ENCODE peak calls at places on chromosomes 7 and 10, in ten cellular contexts. C, A, X, J, U, V, D, M, E and P are unnamed samples.

GRCh38 chr7:485188-486081 is 34.2 kb downstream of the PDGFA start:
- DNase-seq in C (no peak), A (no peak), X (peak), J (no peak), U (no peak), V (no peak), D (no peak), M (peak), E (peak), P (no peak)

GRCh38 chr7:27254625-27255024 is 12.0 kb downstream of the EVX1 start:
- DNase-seq in C (no peak), A (no peak), X (no peak), J (no peak), U (no peak), V (no peak), D (no peak), M (no peak), E (no peak), P (no peak)

GRCh38 chr7:74439546-74439945 is 14.2 kb upstream of the GTF2IRD1 start:
- DNase-seq in C (no peak), A (no peak), X (no peak), J (no peak), U (no peak), V (no peak), D (no peak), M (no peak), E (no peak), P (no peak)

GRCh38 chr10:79331226-79331625 is 16.0 kb upstream of the PPIF start:
- DNase-seq in C (no peak), A (no peak), X (no peak), J (no peak), U (no peak), V (no peak), D (no peak), M (no peak), E (no peak), P (no peak)

GRCh38 chr10:116038259-116038658 is 234.7 kb downstream of the GFRA1 start:
- DNase-seq in C (no peak), A (peak), X (peak), J (no peak), U (no peak), V (peak), D (no peak), M (no peak), E (no peak), P (no peak)

GRCh38 chr7:135100856-135101255 is 47.0 kb upstream of the TMEM140 start:
- DNase-seq in C (no peak), A (peak), X (no peak), J (no peak), U (no peak), V (no peak), D (no peak), M (no peak), E (peak), P (no peak)

GRCh38 chr10:86851329-86852207 is 95.1 kb downstream of the BMPR1A start:
- DNase-seq in C (no peak), A (peak), X (no peak), J (no peak), U (no peak), V (no peak), D (no peak), M (no peak), E (peak), P (no peak)

GRCh38 chr7:39582536-39582935 is 16.3 kb downstream of the YAE1 start:
- DNase-seq in C (no peak), A (no peak), X (no peak), J (no peak), U (no peak), V (no peak), D (no peak), M (no peak), E (no peak), P (no peak)

GRCh38 chr7:131026297-131027003 is 292.4 kb upstream of the KLF14 start:
- DNase-seq in C (no peak), A (peak), X (no peak), J (peak), U (no peak), V (no peak), D (no peak), M (no peak), E (peak), P (no peak)

GRCh38 chr7:100127866-100128601 is 1.3 kb downstream of the MBLAC1 start:
- DNase-seq in C (no peak), A (no peak), X (no peak), J (no peak), U (peak), V (no peak), D (peak), M (no peak), E (no peak), P (peak)

GRCh38 chr7:116528008-116528789 is 3.4 kb downstream of the CAV1 start:
- DNase-seq in C (no peak), A (peak), X (peak), J (peak), U (no peak), V (peak), D (no peak), M (no peak), E (peak), P (no peak)

GRCh38 chr7:19560111-19560883 is 148.5 kb downstream of the POLR1F start:
- DNase-seq in C (no peak), A (peak), X (no peak), J (peak), U (no peak), V (no peak), D (no peak), M (no peak), E (peak), P (no peak)

GRCh38 chr10:14605231-14605925 is 169.3 kb downstream of the FAM107B start:
- DNase-seq in C (no peak), A (peak), X (no peak), J (peak), U (no peak), V (no peak), D (no peak), M (no peak), E (peak), P (no peak)

GRCh38 chr7:27245798-27246691 is 3.4 kb downstream of the EVX1 start:
- DNase-seq in C (no peak), A (no peak), X (no peak), J (no peak), U (no peak), V (no peak), D (no peak), M (no peak), E (peak), P (no peak)

GRCh38 chr10:121131426-121132277 is 280.5 kb downstream of the WDR11 start:
- DNase-seq in C (no peak), A (no peak), X (no peak), J (no peak), U (no peak), V (no peak), D (no peak), M (no peak), E (no peak), P (no peak)

GRCh38 chr10:3415038-3415736 is 242.6 kb upstream of the PITRM1 start:
- DNase-seq in C (no peak), A (no peak), X (peak), J (no peak), U (no peak), V (no peak), D (no peak), M (no peak), E (no peak), P (no peak)

GRCh38 chr10:96017227-96017687 is 26.1 kb upstream of the CCNJ start:
- DNase-seq in C (no peak), A (peak), X (no peak), J (peak), U (peak), V (peak), D (peak), M (no peak), E (peak), P (peak)

GRCh38 chr10:128210215-128211063 is 84.2 kb upstream of the MKI67 start:
- DNase-seq in C (peak), A (peak), X (peak), J (peak), U (peak), V (peak), D (no peak), M (no peak), E (peak), P (peak)

GRCh38 chr7:1946461-1947450 is 276.7 kb downstream of the ELFN1 start:
- DNase-seq in C (no peak), A (no peak), X (peak), J (no peak), U (no peak), V (no peak), D (no peak), M (peak), E (no peak), P (no peak)

GRCh38 chr10:131649609-131650008 is 251.2 kb upstream of the PPP2R2D start:
- DNase-seq in C (no peak), A (no peak), X (no peak), J (no peak), U (no peak), V (peak), D (no peak), M (no peak), E (no peak), P (no peak)

GRCh38 chr7:140649566-140650205 is 9.1 kb upstream of the DENND2A start:
- DNase-seq in C (no peak), A (peak), X (peak), J (peak), U (no peak), V (no peak), D (no peak), M (peak), E (peak), P (no peak)

GRCh38 chr7:36308031-36308430 is 81.6 kb upstream of the ANLN start:
- DNase-seq in C (no peak), A (no peak), X (peak), J (no peak), U (no peak), V (no peak), D (no peak), M (no peak), E (no peak), P (no peak)

GRCh38 chr7:130277763-130278643 is 11.3 kb downstream of the CPA2 start:
- DNase-seq in C (no peak), A (peak), X (no peak), J (no peak), U (peak), V (peak), D (no peak), M (no peak), E (peak), P (peak)

GRCh38 chr7:19377611-19378339 is 232.6 kb upstream of the FERD3L start:
- DNase-seq in C (no peak), A (peak), X (no peak), J (peak), U (no peak), V (no peak), D (no peak), M (no peak), E (peak), P (no peak)

GRCh38 chr7:79403451-79403850 is 50.0 kb downstream of the MAGI2 start:
- DNase-seq in C (no peak), A (no peak), X (no peak), J (no peak), U (no peak), V (no peak), D (no peak), M (no peak), E (no peak), P (no peak)

GRCh38 chr7:98119257-98119918 is 12.7 kb downstream of the LMTK2 start:
- DNase-seq in C (no peak), A (peak), X (no peak), J (peak), U (no peak), V (no peak), D (no peak), M (no peak), E (peak), P (no peak)

GRCh38 chr7:112176241-112176640 is 30.0 kb downstream of the DOCK4 start:
- DNase-seq in C (no peak), A (no peak), X (no peak), J (no peak), U (no peak), V (no peak), D (no peak), M (no peak), E (no peak), P (no peak)

GRCh38 chr10:12375076-12375504 is 25.7 kb downstream of the CAMK1D start:
- DNase-seq in C (no peak), A (no peak), X (no peak), J (no peak), U (no peak), V (no peak), D (no peak), M (no peak), E (no peak), P (no peak)

GRCh38 chr7:94274828-94275227 is 119.9 kb upstream of the COL1A2 start:
- DNase-seq in C (no peak), A (no peak), X (no peak), J (no peak), U (no peak), V (no peak), D (peak), M (no peak), E (no peak), P (no peak)

GRCh38 chr7:97973206-97973658 is 16.8 kb downstream of the OCM2 start:
- DNase-seq in C (no peak), A (peak), X (no peak), J (no peak), U (no peak), V (peak), D (no peak), M (no peak), E (no peak), P (no peak)

GRCh38 chr7:85829817-85830432 is 643.1 kb upstream of the SEMA3D start:
- DNase-seq in C (no peak), A (peak), X (no peak), J (no peak), U (no peak), V (no peak), D (no peak), M (no peak), E (peak), P (no peak)

GRCh38 chr7:98163704-98164478 is 47.3 kb upstream of the BHLHA15 start:
- DNase-seq in C (no peak), A (peak), X (no peak), J (peak), U (no peak), V (no peak), D (no peak), M (no peak), E (peak), P (no peak)

GRCh38 chr7:129009437-129009836 is 45.5 kb downstream of the TNPO3 start:
- DNase-seq in C (no peak), A (no peak), X (no peak), J (no peak), U (no peak), V (no peak), D (no peak), M (no peak), E (no peak), P (no peak)

GRCh38 chr10:51095444-51095843 is 21.2 kb downstream of the PRKG1 start:
- DNase-seq in C (no peak), A (no peak), X (no peak), J (no peak), U (no peak), V (no peak), D (no peak), M (no peak), E (no peak), P (no peak)

GRCh38 chr7:136998495-136998894 is 130.0 kb downstream of the CHRM2 start:
- DNase-seq in C (no peak), A (peak), X (no peak), J (no peak), U (no peak), V (no peak), D (no peak), M (no peak), E (no peak), P (no peak)

DNA sequence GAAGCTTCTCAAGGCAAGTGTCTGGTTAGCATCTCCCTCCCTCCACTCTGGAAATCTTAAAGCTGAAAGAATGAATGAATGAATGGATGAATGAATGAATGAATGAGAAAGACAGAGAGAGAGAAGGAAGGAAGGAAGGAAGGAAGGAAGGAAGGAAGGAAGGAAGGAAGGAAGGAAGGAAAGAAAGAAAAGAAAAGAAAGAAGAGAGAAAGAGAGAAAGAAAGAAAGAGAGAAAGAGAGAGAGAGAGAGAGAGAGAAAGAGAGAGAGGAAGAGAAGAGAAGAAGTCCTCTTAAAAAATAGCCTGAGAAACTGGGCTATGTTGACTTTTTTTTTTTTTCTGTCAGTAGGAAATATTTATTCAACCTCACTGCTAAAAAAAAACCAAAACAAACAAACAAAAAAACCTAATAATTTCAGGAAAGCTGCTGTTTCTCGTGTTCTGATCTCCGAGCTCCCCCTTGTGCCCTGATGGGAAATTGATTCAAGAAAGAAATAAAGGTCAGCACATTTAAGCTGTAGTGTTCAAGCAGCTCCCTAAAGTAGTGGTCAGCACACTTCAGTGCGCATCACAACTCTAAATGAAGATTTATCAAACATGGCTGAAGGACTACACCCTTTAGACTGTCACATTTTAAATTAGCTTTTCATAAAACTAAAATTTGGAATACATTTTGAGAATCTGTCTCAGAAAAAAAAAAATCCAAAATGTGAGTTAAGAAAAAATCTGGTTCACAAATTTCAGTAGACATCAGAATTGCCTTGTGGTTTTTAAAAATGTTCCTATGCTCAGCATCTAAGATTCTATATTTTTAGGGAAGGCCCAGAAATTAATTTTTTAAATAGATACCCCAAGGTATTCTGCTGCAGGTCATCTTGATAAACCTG is 154.3 kb downstream of the ELAPOR2 start:
- DNase-seq in C (no peak), A (peak), X (no peak), J (no peak), U (peak), V (peak), D (peak), M (no peak), E (peak), P (peak)
- TF ChIP-seq CTCF in C (no peak), A (peak), X (no peak), J (peak), U (peak), V (peak), D (peak), M (peak), E (peak), P (peak)

DNA sequence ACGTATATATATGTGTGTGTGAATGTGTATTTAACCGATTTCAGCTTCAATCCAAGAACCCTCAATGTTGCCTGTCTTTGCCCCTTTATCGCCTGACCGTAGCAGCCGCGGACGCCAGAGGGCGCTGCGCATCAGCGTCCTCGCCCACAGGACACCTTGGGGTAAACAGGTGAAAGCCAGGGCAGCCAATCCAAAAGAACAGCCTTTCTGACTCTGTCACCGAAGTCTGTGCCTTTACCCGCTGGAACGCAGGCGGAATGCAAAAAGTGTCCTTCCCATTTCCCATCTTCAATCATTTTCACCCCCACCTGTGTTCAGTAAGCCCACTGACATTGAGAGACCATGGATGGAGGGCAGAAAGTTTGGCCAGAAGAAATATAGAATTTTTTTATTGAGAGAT is 3.6 kb downstream of the NXPH1 start:
- DNase-seq in C (no peak), A (no peak), X (no peak), J (peak), U (peak), V (peak), D (peak), M (no peak), E (peak), P (peak)
- TF ChIP-seq CTCF in C (peak), A (peak), X (no peak), J (peak), U (peak), V (peak), D (peak), M (peak), E (peak), P (peak)

DNA sequence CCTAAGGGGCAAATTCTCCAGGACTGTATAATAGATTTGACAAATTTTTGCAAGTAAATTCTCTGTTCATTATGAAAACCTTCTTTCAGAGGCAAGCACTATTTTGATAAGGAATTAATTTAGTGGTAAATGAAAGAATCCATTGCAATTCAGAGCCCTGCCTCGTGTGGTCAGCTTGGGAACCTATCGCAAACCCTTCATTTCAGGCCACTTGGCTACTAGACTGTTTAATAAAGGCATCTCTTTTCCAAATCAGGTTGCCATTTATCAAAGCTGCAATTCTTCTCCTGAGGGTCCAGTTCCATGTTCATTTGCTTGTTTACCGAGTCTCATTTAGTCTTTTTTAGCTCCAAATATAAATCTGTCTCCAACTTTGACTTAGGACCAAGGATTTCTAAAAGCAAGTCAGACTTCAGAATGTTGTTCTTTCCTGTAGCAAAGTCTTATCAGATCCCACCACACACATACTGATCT is 28.4 kb downstream of the PPP1R3C start:
- DNase-seq in C (no peak), A (no peak), X (no peak), J (no peak), U (no peak), V (no peak), D (no peak), M (no peak), E (no peak), P (no peak)
- TF ChIP-seq CTCF in C (no peak), A (peak), X (no peak), J (no peak), U (peak), V (peak), D (no peak), M (peak), E (peak), P (no peak)

DNA sequence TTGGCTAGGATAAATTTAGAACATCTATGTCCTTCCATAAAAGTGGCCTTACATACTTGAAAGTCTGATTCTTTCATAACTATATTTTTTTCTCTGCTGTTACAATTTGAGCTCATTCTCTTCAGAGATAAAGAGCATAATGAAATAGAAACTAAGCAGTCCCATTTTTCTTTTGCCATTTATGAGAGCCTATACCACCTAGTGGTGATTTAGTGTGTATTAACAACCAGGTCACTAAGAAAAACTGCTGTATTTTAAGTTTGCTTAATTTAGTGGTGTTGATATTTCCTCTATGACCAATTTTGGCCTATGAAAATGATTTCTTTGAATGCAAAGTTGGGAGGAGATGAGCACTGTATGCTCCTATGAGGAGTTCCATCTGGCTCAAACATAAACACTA is 88.7 kb upstream of the ZWINT start:
- DNase-seq in C (no peak), A (no peak), X (no peak), J (no peak), U (no peak), V (no peak), D (no peak), M (no peak), E (peak), P (no peak)
- TF ChIP-seq CTCF in C (no peak), A (no peak), X (no peak), J (no peak), U (peak), V (no peak), D (no peak), M (peak), E (peak), P (no peak)

DNA sequence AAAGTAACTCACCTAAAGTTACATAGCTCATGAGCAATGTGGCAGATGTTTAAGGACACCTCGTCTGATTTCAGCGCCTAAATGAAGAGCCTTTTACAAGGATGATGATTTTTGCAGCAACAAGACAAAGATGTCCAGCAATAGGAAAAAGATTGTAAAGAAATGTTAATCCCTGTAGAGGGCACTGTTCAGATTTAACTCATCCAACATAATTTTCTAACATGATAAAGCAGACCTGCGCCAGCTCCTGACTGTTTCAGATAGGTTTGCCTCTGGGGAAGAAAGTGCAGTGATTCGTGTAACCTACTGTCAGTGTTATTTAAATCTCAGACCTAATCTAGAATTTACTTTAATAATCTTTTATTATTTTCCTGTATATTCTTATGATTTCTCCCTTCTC is 595.2 kb downstream of the AUTS2 start:
- DNase-seq in C (no peak), A (peak), X (no peak), J (no peak), U (no peak), V (no peak), D (no peak), M (no peak), E (peak), P (no peak)
- TF ChIP-seq CTCF in C (no peak), A (peak), X (no peak), J (no peak), U (peak), V (no peak), D (no peak), M (peak), E (peak), P (peak)